ENCODE peak calls at places on chromosomes 5 and 9, in eight cellular contexts. One of them, this sample, is unnamed.
A peak's percentile ranks its signal among the peaks of the same experiment; 100 is the strongest.

GRCh38 chr5:9903806-9904205 is 273.7 kb upstream of the TAS2R1 start:
- DNase-seq in GM12865: no peak
- DNase-seq in effector memory CD4-positive, alpha-beta T cell: no peak
- DNase-seq in right lobe of liver: no peak
- DNase-seq in tibial artery: no peak
- DNase-seq in fibroblast of mammary gland: peak; percentile 5
- DNase-seq in A549: no peak
- DNase-seq in fibroblast of the aortic adventitia: peak; percentile 57
- DNase-seq in this sample: no peak

GRCh38 chr5:172872997-172873491 is 39.0 kb downstream of the ERGIC1 start:
- DNase-seq in GM12865: no peak
- DNase-seq in effector memory CD4-positive, alpha-beta T cell: no peak
- DNase-seq in right lobe of liver: peak; percentile 81
- DNase-seq in tibial artery: peak; percentile 87
- DNase-seq in fibroblast of mammary gland: peak; percentile 66
- DNase-seq in A549: no peak
- DNase-seq in fibroblast of the aortic adventitia: peak; percentile 63
- DNase-seq in this sample: no peak

GRCh38 chr5:139377226-139377625 is 5.9 kb downstream of the SLC23A1 start:
- DNase-seq in GM12865: no peak
- DNase-seq in effector memory CD4-positive, alpha-beta T cell: no peak
- DNase-seq in right lobe of liver: no peak
- DNase-seq in tibial artery: no peak
- DNase-seq in fibroblast of mammary gland: no peak
- DNase-seq in A549: no peak
- DNase-seq in fibroblast of the aortic adventitia: no peak
- DNase-seq in this sample: no peak

GRCh38 chr9:83196946-83197345 is 134.0 kb upstream of the RASEF start:
- DNase-seq in GM12865: no peak
- DNase-seq in effector memory CD4-positive, alpha-beta T cell: no peak
- DNase-seq in right lobe of liver: no peak
- DNase-seq in tibial artery: no peak
- DNase-seq in fibroblast of mammary gland: no peak
- DNase-seq in A549: no peak
- DNase-seq in fibroblast of the aortic adventitia: no peak
- DNase-seq in this sample: no peak

GRCh38 chr9:87324613-87325194 is 173.0 kb upstream of the DAPK1 start:
- DNase-seq in GM12865: peak; percentile 55
- DNase-seq in effector memory CD4-positive, alpha-beta T cell: no peak
- DNase-seq in right lobe of liver: no peak
- DNase-seq in tibial artery: no peak
- DNase-seq in fibroblast of mammary gland: peak; percentile 78
- DNase-seq in A549: peak; percentile 31
- DNase-seq in fibroblast of the aortic adventitia: peak; percentile 85
- DNase-seq in this sample: no peak

GRCh38 chr9:22214021-22214420 is 204.9 kb upstream of the CDKN2B start:
- DNase-seq in GM12865: no peak
- DNase-seq in effector memory CD4-positive, alpha-beta T cell: no peak
- DNase-seq in right lobe of liver: no peak
- DNase-seq in tibial artery: no peak
- DNase-seq in fibroblast of mammary gland: peak; percentile 38
- DNase-seq in A549: no peak
- DNase-seq in fibroblast of the aortic adventitia: no peak
- DNase-seq in this sample: no peak

GRCh38 chr9:134263575-134263974 is 62.7 kb upstream of the RXRA start:
- DNase-seq in GM12865: no peak
- DNase-seq in effector memory CD4-positive, alpha-beta T cell: no peak
- DNase-seq in right lobe of liver: peak; percentile 62
- DNase-seq in tibial artery: no peak
- DNase-seq in fibroblast of mammary gland: no peak
- DNase-seq in A549: no peak
- DNase-seq in fibroblast of the aortic adventitia: no peak
- DNase-seq in this sample: no peak

GRCh38 chr5:32909207-32909606 is 198.1 kb downstream of the NPR3 start:
- DNase-seq in GM12865: no peak
- DNase-seq in effector memory CD4-positive, alpha-beta T cell: no peak
- DNase-seq in right lobe of liver: no peak
- DNase-seq in tibial artery: no peak
- DNase-seq in fibroblast of mammary gland: peak; percentile 12
- DNase-seq in A549: no peak
- DNase-seq in fibroblast of the aortic adventitia: peak; percentile 56
- DNase-seq in this sample: no peak

GRCh38 chr5:1930880-1931589 is 48.3 kb upstream of the IRX4 start:
- DNase-seq in GM12865: no peak
- DNase-seq in effector memory CD4-positive, alpha-beta T cell: no peak
- DNase-seq in right lobe of liver: no peak
- DNase-seq in tibial artery: no peak
- DNase-seq in fibroblast of mammary gland: no peak
- DNase-seq in A549: no peak
- DNase-seq in fibroblast of the aortic adventitia: no peak
- DNase-seq in this sample: no peak

GRCh38 chr5:14171091-14171490 is 27.9 kb downstream of the TRIO start:
- DNase-seq in GM12865: no peak
- DNase-seq in effector memory CD4-positive, alpha-beta T cell: no peak
- DNase-seq in right lobe of liver: no peak
- DNase-seq in tibial artery: no peak
- DNase-seq in fibroblast of mammary gland: peak; percentile 62
- DNase-seq in A549: no peak
- DNase-seq in fibroblast of the aortic adventitia: peak; percentile 39
- DNase-seq in this sample: no peak
- H3K4me3 ChIP-seq in GM12865: peak overlapping the region; percentile 73
- H3K4me3 ChIP-seq in effector memory CD4-positive, alpha-beta T cell: no peak overlapping the region
- H3K4me3 ChIP-seq in right lobe of liver: no peak overlapping the region
- H3K4me3 ChIP-seq in tibial artery: no peak overlapping the region
- H3K4me3 ChIP-seq in fibroblast of mammary gland: no peak overlapping the region
- H3K4me3 ChIP-seq in A549: no peak overlapping the region
- H3K4me3 ChIP-seq in fibroblast of the aortic adventitia: no peak overlapping the region
- H3K4me3 ChIP-seq in this sample: no peak overlapping the region

DNA sequence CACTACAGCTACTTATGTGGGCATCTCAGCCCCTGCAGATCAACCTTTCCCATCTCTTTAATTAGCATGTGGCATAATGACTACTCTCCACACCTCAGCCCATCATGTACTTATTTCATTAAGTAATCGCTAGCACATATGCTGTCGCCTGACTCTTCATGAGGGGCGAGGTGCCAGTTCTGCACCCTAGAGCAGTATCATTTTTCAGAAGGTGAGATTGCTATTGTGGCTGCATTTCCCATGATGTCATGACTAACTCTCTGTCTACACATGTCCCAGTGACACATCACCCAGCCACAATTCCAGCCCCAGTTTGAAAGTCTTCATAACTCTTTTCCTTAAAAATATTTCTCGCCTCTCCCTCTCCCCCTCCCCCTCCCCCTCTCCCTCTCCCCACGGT is 7.6 kb upstream of the F2RL1 start:
- DNase-seq in GM12865: no peak
- DNase-seq in effector memory CD4-positive, alpha-beta T cell: no peak
- DNase-seq in right lobe of liver: no peak
- DNase-seq in tibial artery: no peak
- DNase-seq in fibroblast of mammary gland: peak; percentile 71
- DNase-seq in A549: no peak
- DNase-seq in fibroblast of the aortic adventitia: no peak
- DNase-seq in this sample: no peak
- H3K4me3 ChIP-seq in GM12865: no peak overlapping the region
- H3K4me3 ChIP-seq in effector memory CD4-positive, alpha-beta T cell: no peak overlapping the region
- H3K4me3 ChIP-seq in right lobe of liver: no peak overlapping the region
- H3K4me3 ChIP-seq in tibial artery: no peak overlapping the region
- H3K4me3 ChIP-seq in fibroblast of mammary gland: no peak overlapping the region
- H3K4me3 ChIP-seq in A549: no peak overlapping the region
- H3K4me3 ChIP-seq in fibroblast of the aortic adventitia: no peak overlapping the region
- H3K4me3 ChIP-seq in this sample: no peak overlapping the region

DNA sequence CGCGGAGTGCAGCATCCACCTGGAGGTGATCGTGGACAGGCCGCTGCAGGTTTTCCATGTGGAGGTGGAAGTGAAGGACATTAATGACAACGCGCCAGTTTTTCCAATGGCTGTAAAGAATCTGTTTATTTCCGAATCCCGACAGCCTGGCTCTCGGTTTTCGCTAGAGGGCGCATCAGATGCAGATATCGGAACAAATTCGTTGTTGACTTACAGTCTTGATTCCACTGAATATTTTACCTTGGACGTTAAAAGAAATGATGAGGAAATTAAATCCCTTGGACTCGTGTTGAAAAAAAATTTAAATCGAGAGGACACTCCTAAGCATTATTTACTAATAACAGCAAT is 611 bp downstream of the PCDHA3 start:
- DNase-seq in GM12865: no peak
- DNase-seq in effector memory CD4-positive, alpha-beta T cell: no peak
- DNase-seq in right lobe of liver: no peak
- DNase-seq in tibial artery: no peak
- DNase-seq in fibroblast of mammary gland: peak; percentile 4
- DNase-seq in A549: peak; percentile 29
- DNase-seq in fibroblast of the aortic adventitia: no peak
- DNase-seq in this sample: no peak
- H3K4me3 ChIP-seq in GM12865: no peak overlapping the region
- H3K4me3 ChIP-seq in effector memory CD4-positive, alpha-beta T cell: no peak overlapping the region
- H3K4me3 ChIP-seq in right lobe of liver: no peak overlapping the region
- H3K4me3 ChIP-seq in tibial artery: peak overlapping the region; percentile 40
- H3K4me3 ChIP-seq in fibroblast of mammary gland: no peak overlapping the region
- H3K4me3 ChIP-seq in A549: peak overlapping the region; percentile 49
- H3K4me3 ChIP-seq in fibroblast of the aortic adventitia: no peak overlapping the region
- H3K4me3 ChIP-seq in this sample: peak overlapping the region; percentile 30

GRCh38 chr5:82396871-82397514 is 118.8 kb upstream of the RPS23 start:
- DNase-seq in GM12865: no peak
- DNase-seq in effector memory CD4-positive, alpha-beta T cell: no peak
- DNase-seq in right lobe of liver: peak; percentile 62
- DNase-seq in tibial artery: peak; percentile 86
- DNase-seq in fibroblast of mammary gland: peak; percentile 99
- DNase-seq in A549: peak; percentile 23
- DNase-seq in fibroblast of the aortic adventitia: peak; percentile 100
- DNase-seq in this sample: peak; percentile 53
- H3K4me3 ChIP-seq in GM12865: no peak overlapping the region
- H3K4me3 ChIP-seq in effector memory CD4-positive, alpha-beta T cell: no peak overlapping the region
- H3K4me3 ChIP-seq in right lobe of liver: no peak overlapping the region
- H3K4me3 ChIP-seq in tibial artery: no peak overlapping the region
- H3K4me3 ChIP-seq in fibroblast of mammary gland: no peak overlapping the region
- H3K4me3 ChIP-seq in A549: no peak overlapping the region
- H3K4me3 ChIP-seq in fibroblast of the aortic adventitia: no peak overlapping the region
- H3K4me3 ChIP-seq in this sample: no peak overlapping the region

DNA sequence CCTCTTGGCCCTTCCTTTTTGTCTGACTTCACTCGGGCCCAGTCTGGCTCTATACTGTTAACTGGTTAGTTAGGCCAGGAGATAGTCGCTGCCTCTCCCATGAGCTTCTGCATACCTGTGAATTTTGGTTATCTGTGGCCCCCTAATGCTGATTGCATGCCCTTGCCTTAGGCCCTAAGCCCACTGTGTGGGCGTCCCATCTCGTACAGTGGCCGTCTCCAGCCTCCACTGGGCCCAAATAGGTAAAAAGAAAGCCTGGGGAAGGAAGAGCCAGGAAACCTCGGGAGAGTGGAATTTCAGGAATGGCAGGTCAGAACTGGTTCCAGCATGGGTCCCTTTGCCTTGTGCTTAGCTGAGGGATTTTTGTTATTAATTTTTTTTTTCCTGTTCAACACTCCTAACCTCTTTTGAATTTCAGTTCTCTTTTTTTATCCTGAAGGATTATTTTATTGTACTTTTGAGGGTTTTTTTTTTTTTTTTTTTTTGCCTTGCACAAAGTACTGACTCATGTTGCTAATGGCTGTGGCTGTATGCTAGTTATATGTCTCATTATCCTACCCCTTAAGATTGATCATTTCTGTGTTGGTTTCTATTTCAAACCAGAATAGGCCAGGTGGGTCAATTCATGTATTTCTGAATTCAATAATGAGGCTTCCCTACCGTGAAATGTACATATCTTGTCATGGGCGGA is 3.4 kb downstream of the PRRC2B start:
- DNase-seq in GM12865: peak; percentile 35
- DNase-seq in effector memory CD4-positive, alpha-beta T cell: no peak
- DNase-seq in right lobe of liver: no peak
- DNase-seq in tibial artery: no peak
- DNase-seq in fibroblast of mammary gland: peak; percentile 53
- DNase-seq in A549: no peak
- DNase-seq in fibroblast of the aortic adventitia: peak; percentile 36
- DNase-seq in this sample: peak; percentile 47
- H3K4me3 ChIP-seq in GM12865: peak overlapping the region; percentile 41
- H3K4me3 ChIP-seq in effector memory CD4-positive, alpha-beta T cell: peak overlapping the region; percentile 4
- H3K4me3 ChIP-seq in right lobe of liver: no peak overlapping the region
- H3K4me3 ChIP-seq in tibial artery: peak overlapping the region; percentile 86
- H3K4me3 ChIP-seq in fibroblast of mammary gland: peak overlapping the region; percentile 19
- H3K4me3 ChIP-seq in A549: peak overlapping the region; percentile 10
- H3K4me3 ChIP-seq in fibroblast of the aortic adventitia: peak overlapping the region; percentile 55
- H3K4me3 ChIP-seq in this sample: peak overlapping the region; percentile 5

GRCh38 chr5:81233080-81233634 is at the start of gene CKMT2:
- DNase-seq in GM12865: no peak
- DNase-seq in effector memory CD4-positive, alpha-beta T cell: no peak
- DNase-seq in right lobe of liver: peak; percentile 54
- DNase-seq in tibial artery: peak; percentile 72
- DNase-seq in fibroblast of mammary gland: peak; percentile 41
- DNase-seq in A549: no peak
- DNase-seq in fibroblast of the aortic adventitia: peak; percentile 24
- DNase-seq in this sample: peak; percentile 84
- H3K4me3 ChIP-seq in GM12865: no peak within 1 kb of the TSS
- H3K4me3 ChIP-seq in effector memory CD4-positive, alpha-beta T cell: no peak within 1 kb of the TSS
- H3K4me3 ChIP-seq in right lobe of liver: no peak within 1 kb of the TSS
- H3K4me3 ChIP-seq in tibial artery: peak within 1 kb of the TSS; percentile 46
- H3K4me3 ChIP-seq in fibroblast of mammary gland: peak within 1 kb of the TSS; percentile 35
- H3K4me3 ChIP-seq in A549: no peak within 1 kb of the TSS
- H3K4me3 ChIP-seq in fibroblast of the aortic adventitia: peak within 1 kb of the TSS; percentile 22
- H3K4me3 ChIP-seq in this sample: peak within 1 kb of the TSS; percentile 42

DNA sequence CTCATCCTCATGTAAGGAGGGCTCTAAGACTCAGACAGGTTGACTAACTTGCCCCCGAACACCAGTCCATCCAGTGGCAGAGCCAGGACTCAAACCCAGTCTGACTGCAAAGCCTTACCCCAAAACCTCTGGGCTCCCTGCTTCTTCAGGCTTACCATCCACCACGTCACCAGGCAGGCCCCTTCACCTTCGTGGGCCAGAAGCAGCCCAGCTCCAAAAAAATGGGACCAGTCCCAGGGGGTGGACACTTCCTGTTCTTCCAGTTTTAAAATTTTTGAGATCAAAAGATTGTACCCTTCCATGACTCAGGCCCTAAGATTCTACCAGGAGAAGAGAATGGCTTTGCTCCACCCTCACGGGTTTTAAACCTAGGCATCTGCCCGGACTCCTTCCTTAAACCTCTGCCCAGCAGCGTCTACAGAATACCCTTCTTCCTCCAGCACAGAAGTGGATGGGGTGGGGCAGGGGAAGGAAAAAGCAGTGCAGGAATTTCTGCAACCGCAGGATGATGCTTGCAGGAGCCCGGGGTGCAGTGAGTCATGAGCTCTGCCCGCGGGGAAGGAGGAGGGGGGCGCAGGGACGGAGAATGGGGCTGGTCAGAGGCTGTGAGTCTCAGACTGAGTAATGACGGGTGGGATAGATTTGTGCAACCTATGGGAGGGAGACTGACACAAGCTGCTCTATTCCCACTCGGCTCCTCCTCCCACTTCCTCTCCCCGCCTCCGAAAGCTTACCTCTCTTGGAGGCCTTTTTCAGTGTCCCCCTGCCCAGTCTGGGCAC is 50.4 kb upstream of the STXBP1 start:
- DNase-seq in GM12865: no peak
- DNase-seq in effector memory CD4-positive, alpha-beta T cell: no peak
- DNase-seq in right lobe of liver: peak; percentile 72
- DNase-seq in tibial artery: peak; percentile 93
- DNase-seq in fibroblast of mammary gland: peak; percentile 99
- DNase-seq in A549: peak; percentile 93
- DNase-seq in fibroblast of the aortic adventitia: peak; percentile 99
- DNase-seq in this sample: peak; percentile 71
- H3K4me3 ChIP-seq in GM12865: no peak overlapping the region
- H3K4me3 ChIP-seq in effector memory CD4-positive, alpha-beta T cell: no peak overlapping the region
- H3K4me3 ChIP-seq in right lobe of liver: no peak overlapping the region
- H3K4me3 ChIP-seq in tibial artery: peak overlapping the region; percentile 0
- H3K4me3 ChIP-seq in fibroblast of mammary gland: peak overlapping the region; percentile 12
- H3K4me3 ChIP-seq in A549: peak overlapping the region; percentile 3
- H3K4me3 ChIP-seq in fibroblast of the aortic adventitia: peak overlapping the region; percentile 29
- H3K4me3 ChIP-seq in this sample: no peak overlapping the region